ENCODE peak calls at places on chromosomes 5 and 9, in nine cellular contexts. K is hepatocyte; C is CD4-positive, CD25-positive, alpha-beta regulatory T cell; Z is body of pancreas; L is aorta; X is tibial artery; H is adrenal gland; Y is heart left ventricle; J is Panc1. R is an unnamed sample. For H3K27me3 and H3K4me1, the result is how much of the 10 kb centered on the place peaks cover.

GRCh38 chr9:90857855-90858254 is 56.2 kb downstream of the SYK start:
- DNase-seq in K (no peak), Y (no peak), Z (no peak), H (no peak), X (no peak), L (no peak), J (no peak), C (no peak), R (no peak)

GRCh38 chr9:127875306-127875966 is 2.0 kb downstream of the AK1 start:
- DNase-seq in Z (no peak), H (no peak), K (peak), Y (no peak), L (peak), C (no peak), X (no peak), J (no peak), R (peak)

GRCh38 chr5:16934669-16935068 is 1.4 kb downstream of the MYO10 start:
- DNase-seq in H (no peak), Y (no peak), J (no peak), X (no peak), K (no peak), Z (no peak), L (no peak), C (no peak), R (no peak)

GRCh38 chr5:118919016-118919415 is 69.3 kb downstream of the DTWD2 start:
- DNase-seq in H (no peak), Y (no peak), L (no peak), K (peak), J (no peak), C (no peak), X (no peak), Z (no peak), R (no peak)

GRCh38 chr9:89869774-89870173 is 265.0 kb downstream of the GADD45G start:
- DNase-seq in Y (no peak), L (peak), H (no peak), Z (no peak), C (no peak), K (no peak), J (no peak), X (peak), R (no peak)

GRCh38 chr9:7844283-7844682 is 44.7 kb upstream of the DMAC1 start:
- DNase-seq in J (no peak), H (no peak), L (no peak), C (peak), Z (peak), Y (no peak), K (peak), X (no peak), R (no peak)

GRCh38 chr5:177601577-177602457 is 1.9 kb downstream of the B4GALT7 start:
- DNase-seq in Y (no peak), Z (no peak), X (no peak), J (no peak), L (no peak), C (no peak), K (no peak), H (peak), R (no peak)

GRCh38 chr5:163396941-163397340 is 40.5 kb upstream of the CCNG1 start:
- DNase-seq in L (no peak), J (no peak), H (no peak), X (no peak), Z (no peak), C (no peak), K (no peak), Y (no peak), R (no peak)

GRCh38 chr9:37880916-37881479 is 22.9 kb downstream of the SLC25A51 start:
- DNase-seq in Z (no peak), L (no peak), Y (no peak), J (no peak), X (no peak), K (no peak), H (no peak), C (no peak), R (no peak)

GRCh38 chr5:80191991-80192398 is 63.9 kb downstream of the SERINC5 start:
- DNase-seq in K (no peak), X (no peak), L (no peak), C (peak), Y (peak), Z (no peak), J (no peak), H (peak), R (peak)

GRCh38 chr9:124791106-124791505 is 14.2 kb downstream of the OLFML2A start:
- DNase-seq in H (no peak), K (no peak), J (no peak), C (peak), Z (no peak), X (no peak), Y (no peak), L (peak), R (no peak)

GRCh38 chr9:127406799-127407504 is 10.0 kb downstream of the SLC2A8 start:
- DNase-seq in K (no peak), Y (no peak), L (no peak), X (no peak), Z (no peak), H (no peak), C (no peak), J (no peak), R (no peak)

GRCh38 chr5:67976812-67977455 is 238.6 kb upstream of the PIK3R1 start:
- DNase-seq in K (no peak), Y (no peak), C (no peak), H (no peak), Z (no peak), L (no peak), X (no peak), J (no peak), R (no peak)

GRCh38 chr5:181100121-181101015 is 30.6 kb downstream of the OR2V1 start:
- DNase-seq in Z (no peak), J (no peak), K (no peak), C (no peak), Y (no peak), L (no peak), H (no peak), X (no peak), R (no peak)

GRCh38 chr9:134571946-134572914 is 69.4 kb upstream of the COL5A1 start:
- DNase-seq in J (no peak), X (no peak), Z (no peak), Y (no peak), C (peak), K (no peak), H (no peak), L (peak), R (no peak)

GRCh38 chr9:107251756-107252322 is 31.2 kb upstream of the RAD23B start:
- DNase-seq in H (peak), Z (peak), L (no peak), X (no peak), C (no peak), Y (peak), J (no peak), K (peak), R (peak)

GRCh38 chr5:588406-588995 is 23.6 kb upstream of the CEP72 start:
- DNase-seq in H (no peak), X (peak), C (no peak), J (no peak), K (no peak), Y (no peak), L (peak), Z (no peak), R (no peak)

GRCh38 chr9:123954921-123955320 is 25.0 kb upstream of the DENND1A start:
- DNase-seq in J (no peak), Z (peak), L (no peak), H (peak), K (no peak), C (no peak), X (no peak), Y (no peak), R (no peak)

GRCh38 chr5:5298841-5299543 is 123.5 kb upstream of the ICE1 start:
- DNase-seq in K (no peak), C (no peak), J (no peak), Z (no peak), H (no peak), X (no peak), L (no peak), Y (no peak), R (no peak)

GRCh38 chr5:4188704-4189103 is 593.1 kb downstream of the IRX1 start:
- DNase-seq in K (no peak), C (no peak), L (no peak), X (no peak), J (no peak), H (no peak), Y (no peak), Z (no peak), R (no peak)

GRCh38 chr5:131974956-131975726 is 29.7 kb upstream of the MEIKIN start:
- DNase-seq in X (no peak), J (no peak), L (no peak), Z (no peak), C (peak), Y (no peak), H (no peak), K (no peak), R (no peak)

GRCh38 chr5:137825165-137825564 is 42.5 kb upstream of the MYOT start:
- DNase-seq in Z (no peak), H (no peak), X (no peak), J (peak), C (no peak), Y (no peak), K (peak), L (no peak), R (no peak)

GRCh38 chr5:135163391-135163790 is 129.4 kb upstream of the PITX1 start:
- DNase-seq in K (no peak), Z (no peak), X (no peak), C (no peak), H (no peak), Y (no peak), L (no peak), J (no peak), R (no peak)

GRCh38 chr9:91001146-91001611 is 199.6 kb downstream of the SYK start:
- DNase-seq in H (peak), Z (peak), X (no peak), L (no peak), C (no peak), K (no peak), J (no peak), Y (no peak), R (no peak)

GRCh38 chr9:95099321-95100070 is 218.0 kb downstream of the FANCC start:
- DNase-seq in X (no peak), L (no peak), H (no peak), J (no peak), Y (no peak), C (no peak), K (no peak), Z (no peak), R (no peak)

GRCh38 chr9:81344366-81344765 is 345.0 kb downstream of the TLE1 start:
- DNase-seq in X (no peak), L (no peak), J (no peak), Y (no peak), H (no peak), C (no peak), Z (no peak), K (no peak), R (no peak)

GRCh38 chr5:76145945-76146344 is 62.8 kb downstream of the SV2C start:
- DNase-seq in H (no peak), L (no peak), C (peak), J (no peak), X (no peak), Y (no peak), K (peak), Z (no peak), R (no peak)

GRCh38 chr9:87382902-87383301 is 114.8 kb upstream of the DAPK1 start:
- DNase-seq in X (peak), Z (no peak), C (no peak), Y (no peak), H (peak), L (no peak), J (no peak), K (no peak), R (peak)

GRCh38 chr9:74496819-74497749 is at the start of gene RORB:
- DNase-seq in K (peak), L (peak), X (peak), Y (peak), C (peak), H (peak), Z (peak), J (no peak), R (peak)

GRCh38 chr5:13029211-13029610 is 915.3 kb downstream of the DNAH5 start:
- DNase-seq in H (no peak), Y (no peak), C (no peak), Z (no peak), L (no peak), X (no peak), J (no peak), K (no peak), R (no peak)

GRCh38 chr5:150568663-150569062 is 60.7 kb downstream of the NDST1 start:
- DNase-seq in X (no peak), K (no peak), C (no peak), J (no peak), Z (no peak), L (no peak), H (no peak), Y (no peak), R (no peak)

GRCh38 chr9:76452839-76453238 is 6.1 kb upstream of the GCNT1 start:
- DNase-seq in L (no peak), C (no peak), X (no peak), K (no peak), Z (no peak), H (no peak), J (no peak), Y (no peak), R (no peak)

GRCh38 chr5:141853895-141854626 is 24.1 kb downstream of the PCDH1 start:
- DNase-seq in J (no peak), X (no peak), L (no peak), Z (no peak), K (no peak), Y (no peak), C (no peak), H (no peak), R (no peak)

GRCh38 chr5:62306494-62307363 is 723 bp downstream of the KIF2A start:
- DNase-seq in C (peak), K (peak), X (peak), H (peak), L (no peak), Y (no peak), J (no peak), Z (peak), R (peak)

GRCh38 chr9:116596646-116597045 is 90.5 kb upstream of the TRIM32 start:
- DNase-seq in H (no peak), Y (no peak), J (no peak), X (no peak), K (no peak), L (no peak), Z (no peak), C (no peak), R (no peak)

GRCh38 chr9:89165341-89165740 is 13.3 kb downstream of the SHC3 start:
- DNase-seq in H (no peak), X (no peak), Y (no peak), L (no peak), Z (no peak), K (no peak), C (no peak), J (no peak), R (no peak)

GRCh38 chr5:43409809-43410271 is 2.4 kb downstream of the CCL28 start:
- DNase-seq in L (no peak), C (no peak), Z (peak), H (peak), X (no peak), K (no peak), J (no peak), Y (no peak), R (no peak)

GRCh38 chr5:115295775-115296129 is 702 bp downstream of the CCDC112 start:
- DNase-seq in J (no peak), L (no peak), K (no peak), C (no peak), H (no peak), X (no peak), Y (no peak), Z (no peak), R (no peak)

GRCh38 chr9:118991366-118992285 is 377.6 kb downstream of the BRINP1 start:
- DNase-seq in J (no peak), H (no peak), K (peak), L (no peak), X (no peak), Z (no peak), Y (no peak), C (no peak), R (no peak)

GRCh38 chr5:7468742-7469141 is 72.8 kb downstream of the ADCY2 start:
- DNase-seq in J (no peak), H (no peak), L (no peak), X (no peak), C (no peak), Y (no peak), K (no peak), Z (no peak), R (no peak)

GRCh38 chr9:68515304-68516017 is 25.2 kb downstream of the TMEM252 start:
- DNase-seq in K (peak), X (peak), C (no peak), J (no peak), L (no peak), Y (no peak), Z (peak), H (peak), R (no peak)

GRCh38 chr9:68509689-68510088 is 31.0 kb downstream of the TMEM252 start:
- DNase-seq in X (no peak), Z (no peak), H (no peak), Y (no peak), L (no peak), C (no peak), J (no peak), K (no peak), R (no peak)

GRCh38 chr9:68508547-68508946 is 32.1 kb downstream of the TMEM252 start:
- DNase-seq in C (no peak), L (no peak), X (no peak), H (no peak), Y (no peak), J (no peak), K (no peak), Z (no peak), R (no peak)

GRCh38 chr9:68513981-68514380 is 26.7 kb downstream of the TMEM252 start:
- DNase-seq in L (no peak), C (no peak), X (no peak), Y (no peak), Z (no peak), J (no peak), K (no peak), H (no peak), R (no peak)

GRCh38 chr9:68513385-68513784 is 27.3 kb downstream of the TMEM252 start:
- DNase-seq in X (no peak), L (no peak), J (no peak), K (no peak), Z (no peak), H (no peak), C (no peak), Y (no peak), R (no peak)
- H3K27me3 ChIP-seq in X (under half), L (under half), J (under half), K (under half), Z (under half), H (under half), C (under half), Y (under half), R (under half)

DNA sequence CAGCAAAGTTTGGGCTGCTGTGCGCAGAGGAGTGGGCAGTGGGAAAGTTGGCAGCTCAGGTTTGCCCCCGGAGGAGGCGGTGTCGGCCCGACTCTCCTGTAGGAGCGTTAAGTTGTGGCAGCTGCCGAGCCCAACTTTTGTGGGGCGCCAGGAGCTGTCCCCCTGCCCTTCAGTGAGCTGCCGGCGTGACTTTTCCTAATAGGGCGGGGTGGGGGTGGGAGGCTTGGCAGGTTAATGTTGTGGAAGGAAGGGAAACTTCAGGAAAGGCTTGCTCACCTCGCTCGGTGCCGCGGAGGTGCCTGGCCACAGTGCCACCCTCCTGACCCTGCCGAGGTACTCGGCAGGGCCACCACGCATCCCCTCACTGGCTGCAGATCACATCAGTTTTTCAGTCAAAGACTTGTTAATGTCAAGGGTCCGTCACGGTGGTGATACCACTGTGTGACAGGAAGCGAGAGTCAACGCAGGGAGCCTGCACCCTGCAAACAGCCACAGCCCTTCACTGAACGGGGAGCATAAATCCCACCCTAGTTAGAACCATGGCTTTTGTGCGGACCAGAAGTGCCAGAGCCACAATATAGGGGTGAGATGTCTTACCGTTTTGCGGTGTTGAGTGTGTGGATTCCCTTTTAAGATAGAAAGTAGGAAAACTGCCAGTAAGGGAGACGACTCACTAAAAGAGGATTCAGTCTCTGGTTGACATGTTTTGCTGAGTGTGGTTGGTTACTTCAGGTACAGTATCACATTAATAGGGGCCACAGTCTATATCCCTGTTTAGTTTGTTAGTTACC is 746 bp downstream of the LNPEP start:
- DNase-seq in H (peak), C (peak), L (no peak), Z (peak), X (peak), K (peak), J (no peak), Y (peak), R (peak)
- H3K4me1 ChIP-seq in H (under half), C (half or more), L (under half), Z (under half), X (under half), K (under half), J (under half), Y (under half), R (under half)

DNA sequence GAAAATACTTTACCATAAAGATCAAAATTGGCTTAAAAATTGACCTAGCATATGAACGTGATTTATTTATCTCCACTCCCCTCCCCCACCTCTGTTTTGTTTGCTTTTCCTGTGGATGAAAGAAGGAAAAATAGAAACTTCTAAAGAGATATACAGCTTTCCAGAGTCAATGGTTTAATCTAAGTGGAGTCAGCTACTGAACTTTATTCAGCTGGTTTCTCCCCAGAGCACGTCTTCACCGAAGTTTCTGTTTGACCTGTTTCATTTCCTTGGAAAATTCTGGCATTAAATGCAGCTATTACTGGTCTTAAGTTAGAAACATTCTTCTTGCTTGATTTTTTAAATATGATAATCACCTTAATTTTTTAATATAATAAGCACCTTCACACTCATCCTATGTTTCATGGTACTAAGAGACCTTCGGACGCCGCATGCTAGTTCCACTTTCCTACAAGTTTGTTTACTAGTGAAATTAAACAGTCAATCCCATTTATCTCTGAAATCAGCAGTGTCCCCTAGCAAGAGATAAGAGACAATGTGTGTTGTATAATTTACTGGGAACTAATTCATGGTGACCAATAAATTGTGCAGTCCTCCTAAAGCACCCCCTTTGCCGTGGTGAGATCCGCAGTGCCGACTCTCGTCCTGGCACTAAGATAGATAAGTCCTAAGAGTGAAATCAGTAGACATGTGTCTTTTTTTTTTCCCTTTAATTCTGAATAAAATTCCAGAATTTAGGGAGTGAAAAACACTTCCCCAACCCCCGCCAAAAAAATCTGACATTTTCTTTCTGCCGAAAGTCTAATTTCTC is 89.9 kb downstream of the ARL15 start:
- DNase-seq in Z (no peak), Y (no peak), J (no peak), K (no peak), C (no peak), X (no peak), H (no peak), L (no peak), R (no peak)
- H3K27me3 ChIP-seq in Z (under half), Y (under half), J (under half), K (under half), C (under half), X (under half), H (under half), L (under half), R (under half)

DNA sequence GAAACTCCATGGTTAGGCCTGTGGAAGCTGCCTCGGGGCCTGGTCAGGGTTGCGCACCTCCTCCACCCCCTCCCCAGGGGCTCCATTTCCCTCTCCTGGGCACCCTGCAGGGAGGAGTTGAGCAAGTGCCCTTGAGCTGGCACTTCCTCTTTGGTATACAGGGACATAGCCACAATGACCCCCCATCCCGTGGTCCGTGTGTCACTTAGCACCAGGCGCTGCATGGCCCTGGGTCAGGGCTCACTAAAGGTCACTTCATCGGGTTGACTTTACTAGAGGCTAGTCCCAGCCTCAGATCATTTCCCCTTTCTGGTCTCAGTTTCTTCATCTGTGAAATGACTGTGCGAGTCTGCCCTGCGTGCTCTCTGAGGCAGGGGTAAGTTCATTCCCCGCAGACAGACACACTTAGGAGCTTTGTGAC is 16.1 kb downstream of the CXXC5 start:
- DNase-seq in X (peak), K (no peak), L (no peak), Z (peak), H (peak), Y (no peak), J (no peak), C (no peak), R (no peak)
- H3K4me1 ChIP-seq in X (half or more), K (under half), L (under half), Z (half or more), H (half or more), Y (under half), J (half or more), C (under half), R (under half)

GRCh38 chr5:1930880-1931589 is 48.3 kb upstream of the IRX4 start:
- DNase-seq in C (no peak), K (peak), X (no peak), Z (peak), Y (peak), H (no peak), J (no peak), L (no peak), R (peak)
- H3K27me3 ChIP-seq in C (under half), K (under half), X (under half), Z (under half), Y (under half), H (under half), J (under half), L (under half), R (under half)

R was measured in right cardiac atrium.